ENCODE peak calls at places on chromosomes 11 and 22, in four cellular contexts. T is K562, J is endothelial cell of umbilical vein, B is GM12878. V is an unnamed sample. For H3K4me1, the result is how much of the 10 kb centered on the place peaks cover.

GRCh38 chr22:30863161-30863833 is 105.3 kb downstream of the MORC2 start:
- DNase-seq in T (peak), J (no peak), B (no peak), V (peak)

GRCh38 chr11:8689726-8690255 is 7.2 kb downstream of the RPL27A start:
- DNase-seq in T (no peak), J (no peak), B (no peak), V (peak)

GRCh38 chr22:46377566-46378498 is 42.3 kb downstream of the TRMU start:
- DNase-seq in T (peak), J (no peak), B (no peak), V (no peak)

GRCh38 chr11:59787816-59788215 is 22.8 kb downstream of the MRPL16 start:
- DNase-seq in T (no peak), J (peak), B (no peak), V (peak)

GRCh38 chr11:45468265-45468856 is 182.2 kb upstream of the SYT13 start:
- DNase-seq in T (peak), J (peak), B (no peak), V (peak)

GRCh38 chr11:61392991-61393595 is 706 bp downstream of the TMEM216 start:
- DNase-seq in T (peak), J (peak), B (no peak), V (peak)

GRCh38 chr22:42688241-42688913 is 32.3 kb downstream of the A4GALT start:
- DNase-seq in T (peak), J (peak), B (no peak), V (peak)

GRCh38 chr11:4459470-4459869 is 10.4 kb downstream of the OR52K2 start:
- DNase-seq in T (no peak), J (no peak), B (no peak), V (no peak)

GRCh38 chr22:19012308-19012990 is 76.4 kb upstream of the PRODH start:
- DNase-seq in T (no peak), J (no peak), B (no peak), V (no peak)

GRCh38 chr22:25362215-25362882 is 142.9 kb downstream of the CRYBB2 start:
- DNase-seq in T (peak), J (peak), B (no peak), V (peak)

GRCh38 chr22:31905356-31905755 is 39.0 kb upstream of the YWHAH start:
- DNase-seq in T (no peak), J (no peak), B (no peak), V (no peak)

GRCh38 chr11:69450064-69450856 is 31.2 kb upstream of the LINC01488 start:
- DNase-seq in T (no peak), J (peak), B (no peak), V (no peak)

GRCh38 chr11:15665368-15665871 is 550.7 kb downstream of the INSC start:
- DNase-seq in T (no peak), J (no peak), B (no peak), V (peak)

GRCh38 chr11:104327864-104328513 is 164.0 kb upstream of the PDGFD start:
- DNase-seq in T (no peak), J (no peak), B (no peak), V (peak)

GRCh38 chr11:15775051-15775541 is 581.2 kb downstream of the SOX6 start:
- DNase-seq in T (no peak), J (no peak), B (no peak), V (peak)

GRCh38 chr11:66015936-66016792 is 4.4 kb downstream of the CST6 start:
- DNase-seq in T (no peak), J (no peak), B (no peak), V (no peak)

GRCh38 chr22:22137891-22138290 is 106.7 kb upstream of the VPREB1 start:
- DNase-seq in T (no peak), J (no peak), B (no peak), V (no peak)

GRCh38 chr11:47361419-47361818 is 8.9 kb upstream of the MYBPC3 start:
- DNase-seq in T (no peak), J (no peak), B (no peak), V (no peak)

GRCh38 chr22:41576877-41577276 is 12.8 kb downstream of the PMM1 start:
- DNase-seq in T (peak), J (peak), B (no peak), V (peak)

GRCh38 chr22:41028841-41029240 is 63.6 kb upstream of the EP300 start:
- DNase-seq in T (no peak), J (no peak), B (no peak), V (peak)

GRCh38 chr11:27194976-27195375 is 154.4 kb downstream of the BBOX1 start:
- DNase-seq in T (no peak), J (no peak), B (no peak), V (no peak)

GRCh38 chr11:26949846-26950245 is 44.1 kb upstream of the FIBIN start:
- DNase-seq in T (no peak), J (no peak), B (no peak), V (peak)

GRCh38 chr11:75225794-75226193 is 14.8 kb upstream of the TPBGL start:
- DNase-seq in T (no peak), J (no peak), B (no peak), V (no peak)

GRCh38 chr11:58394195-58394594 is 12.5 kb downstream of the OR5B3 start:
- DNase-seq in T (no peak), J (peak), B (no peak), V (peak)

GRCh38 chr22:35021166-35021565 is 44.8 kb upstream of the ISX start:
- DNase-seq in T (no peak), J (no peak), B (no peak), V (no peak)

GRCh38 chr11:30420233-30420787 is 97.4 kb downstream of the ARL14EP start:
- DNase-seq in T (no peak), J (no peak), B (no peak), V (no peak)

GRCh38 chr11:3169235-3169951 is 4.3 kb upstream of the OSBPL5 start:
- DNase-seq in T (peak), J (peak), B (no peak), V (peak)

GRCh38 chr11:2399488-2400068 is 972 bp upstream of the TSSC4 start:
- DNase-seq in T (no peak), J (no peak), B (no peak), V (no peak)

GRCh38 chr11:66883021-66883968 is 26.4 kb downstream of the LRFN4 start:
- DNase-seq in T (peak), J (peak), B (no peak), V (peak)

GRCh38 chr22:50696799-50697561 is 24.4 kb downstream of the SHANK3 start:
- DNase-seq in T (peak), J (no peak), B (no peak), V (no peak)

GRCh38 chr22:46738961-46739870 is 1.2 kb upstream of the CERK start:
- DNase-seq in T (peak), J (peak), B (no peak), V (peak)

GRCh38 chr11:69385832-69386415 is 92.0 kb downstream of the MYEOV start:
- DNase-seq in T (no peak), J (no peak), B (no peak), V (no peak)

GRCh38 chr11:90913131-90913668 is 690.4 kb upstream of the CHORDC1 start:
- DNase-seq in T (no peak), J (no peak), B (no peak), V (no peak)

GRCh38 chr11:90911192-90911591 is 688.3 kb upstream of the CHORDC1 start:
- DNase-seq in T (no peak), J (no peak), B (no peak), V (no peak)

GRCh38 chr11:90916706-90917105 is 693.9 kb upstream of the CHORDC1 start:
- DNase-seq in T (no peak), J (no peak), B (no peak), V (no peak)

GRCh38 chr11:90908074-90908473 is 685.2 kb upstream of the CHORDC1 start:
- DNase-seq in T (no peak), J (peak), B (no peak), V (no peak)

GRCh38 chr11:90912631-90913030 is 689.8 kb upstream of the CHORDC1 start:
- DNase-seq in T (no peak), J (no peak), B (no peak), V (no peak)
- H3K4me1 ChIP-seq in T (under half), J (under half), B (under half), V (under half)

GRCh38 chr22:20567993-20568417 is 60.6 kb downstream of the MED15 start:
- DNase-seq in T (peak), J (no peak), B (no peak), V (peak)

GRCh38 chr22:20568502-20569058 is 61.2 kb downstream of the MED15 start:
- DNase-seq in T (no peak), J (no peak), B (no peak), V (no peak)

GRCh38 chr22:20566420-20567260 is 59.2 kb downstream of the MED15 start:
- DNase-seq in T (no peak), J (no peak), B (no peak), V (peak)

GRCh38 chr22:20565761-20566160 is 58.4 kb downstream of the MED15 start:
- DNase-seq in T (no peak), J (no peak), B (no peak), V (no peak)

DNA sequence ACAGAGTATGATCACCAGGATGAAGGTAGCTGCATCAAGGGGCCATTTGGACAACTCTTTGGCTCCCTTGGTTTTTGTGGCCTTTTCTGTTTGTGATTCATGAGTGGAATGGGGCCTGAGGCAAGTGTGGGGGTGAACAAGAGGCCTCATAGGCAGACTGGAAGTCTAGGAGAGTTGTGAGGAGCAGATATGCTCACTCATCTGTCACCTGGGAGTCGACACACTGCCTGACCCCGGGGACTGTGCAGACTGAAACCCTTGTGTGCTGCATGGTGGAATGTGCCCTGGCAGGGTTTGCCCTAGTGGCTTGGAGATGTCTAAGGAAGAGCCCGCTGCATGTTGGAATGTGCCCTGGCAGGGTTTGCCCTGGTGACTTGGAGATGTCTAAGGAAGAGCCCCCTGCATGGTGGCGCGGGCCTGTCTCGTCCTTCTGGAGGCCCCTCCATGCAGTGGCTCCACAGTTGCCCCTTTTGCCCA is 60.0 kb downstream of the MED15 start:
- DNase-seq in T (no peak), J (no peak), B (no peak), V (peak)
- TF ChIP-seq FOS in T (no peak), J (no peak), B (no peak), V (no peak)

DNA sequence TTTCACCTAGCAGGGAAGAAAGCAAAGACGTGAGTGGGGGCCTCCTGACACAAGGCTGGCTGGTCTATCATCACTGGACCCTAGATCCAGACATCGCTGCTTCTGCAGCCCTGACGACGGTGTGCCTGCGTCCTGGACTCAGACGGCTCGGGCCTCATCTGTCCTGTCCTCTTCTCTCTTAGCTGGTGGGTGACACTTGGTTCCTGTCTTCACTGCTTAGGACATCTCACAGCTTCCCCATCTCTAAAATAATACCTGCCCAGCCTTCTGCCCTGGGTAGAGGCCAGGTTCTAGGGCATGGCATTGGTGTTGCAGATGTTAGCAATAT is 41.3 kb downstream of the APOL1 start:
- DNase-seq in T (no peak), J (no peak), B (no peak), V (no peak)
- H3K4me1 ChIP-seq in T (under half), J (under half), B (under half), V (under half)

GRCh38 chr11:78216021-78216420 is 27.3 kb downstream of the USP35 start:
- DNase-seq in T (no peak), J (no peak), B (no peak), V (no peak)

GRCh38 chr11:78219493-78220217 is 30.9 kb downstream of the USP35 start:
- DNase-seq in T (no peak), J (no peak), B (no peak), V (no peak)

GRCh38 chr11:78216571-78217287 is 28.0 kb downstream of the USP35 start:
- DNase-seq in T (peak), J (no peak), B (no peak), V (no peak)

GRCh38 chr11:78218707-78219492 is 30.2 kb downstream of the USP35 start:
- DNase-seq in T (no peak), J (no peak), B (no peak), V (no peak)

GRCh38 chr11:78217650-78218541 is 29.2 kb downstream of the USP35 start:
- DNase-seq in T (no peak), J (no peak), B (no peak), V (no peak)
- TF ChIP-seq FOS in T (no peak), J (no peak), B (no peak), V (no peak)

DNA sequence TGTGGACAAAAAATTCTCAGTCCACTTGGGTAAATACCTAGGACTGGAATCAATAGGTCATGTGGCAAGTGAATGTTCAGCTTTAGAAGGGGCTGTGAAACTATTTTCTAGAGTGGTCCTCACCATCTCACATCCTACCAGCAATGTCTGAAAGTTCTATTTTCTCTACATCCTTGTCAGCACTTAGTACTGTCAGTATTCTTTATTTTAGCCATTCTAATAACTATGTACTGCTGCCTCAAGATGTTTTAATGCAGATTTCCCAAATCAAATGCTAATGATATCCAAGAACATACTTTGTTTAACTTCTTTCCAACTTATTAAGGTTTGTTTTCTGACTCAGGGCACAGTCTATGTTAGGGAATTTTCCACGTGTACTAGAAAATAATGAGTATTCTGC is 317.0 kb downstream of the BRD1 start:
- DNase-seq in T (no peak), J (no peak), B (no peak), V (no peak)
- H3K4me1 ChIP-seq in T (under half), J (under half), B (under half), V (under half)

GRCh38 chr11:129853508-129854228 is 38.0 kb downstream of the TMEM45B start:
- DNase-seq in T (no peak), J (no peak), B (no peak), V (peak)

GRCh38 chr11:129855086-129855485 is 39.4 kb downstream of the TMEM45B start:
- DNase-seq in T (no peak), J (no peak), B (no peak), V (no peak)

GRCh38 chr11:129856036-129856435 is 39.3 kb downstream of the NFRKB start:
- DNase-seq in T (no peak), J (no peak), B (no peak), V (no peak)

GRCh38 chr11:129852125-129852740 is 36.6 kb downstream of the TMEM45B start:
- DNase-seq in T (no peak), J (no peak), B (no peak), V (no peak)

GRCh38 chr11:129854229-129854805 is 38.7 kb downstream of the TMEM45B start:
- DNase-seq in T (no peak), J (no peak), B (no peak), V (no peak)
- TF ChIP-seq FOS in T (no peak), J (no peak), B (no peak), V (no peak)